ENCODE peak calls at places on chromosome 3, in six cellular contexts. C, E, W, D, R and N are unnamed samples.
A peak's percentile ranks its signal among the peaks of the same experiment; 100 is the strongest.

GRCh38 chr3:196422976-196423781 is 9.0 kb downstream of the UBXN7 start:
- DNase-seq in C (no peak), D (no peak), W (peak; percentile 10), E (no peak), R (no peak), N (no peak)

GRCh38 chr3:18369561-18370185 is 55.5 kb downstream of the SATB1 start:
- DNase-seq in C (no peak), E (no peak), R (no peak), D (no peak), W (no peak), N (no peak)

GRCh38 chr3:135991621-135992020 is 26.1 kb downstream of the PPP2R3A start:
- DNase-seq in E (no peak), D (no peak), C (no peak), W (no peak), R (peak; percentile 19), N (no peak)

GRCh38 chr3:10119376-10119775 is 3.9 kb downstream of the BRK1 start:
- DNase-seq in D (no peak), R (peak; percentile 29), C (no peak), E (no peak), W (no peak), N (no peak)

GRCh38 chr3:23830869-23831484 is 25.2 kb downstream of the UBE2E1 start:
- DNase-seq in W (no peak), R (no peak), E (no peak), C (no peak), D (no peak), N (no peak)

GRCh38 chr3:143793971-143794370 is 54.3 kb downstream of the SLC9A9 start:
- DNase-seq in R (no peak), D (no peak), E (no peak), C (no peak), W (no peak), N (no peak)

GRCh38 chr3:100850156-100850555 is 140.9 kb downstream of the TFG start:
- DNase-seq in W (no peak), E (no peak), C (no peak), D (no peak), R (no peak), N (no peak)

GRCh38 chr3:15636028-15636709 is 34.6 kb downstream of the BTD start:
- DNase-seq in R (peak; percentile 94), C (no peak), E (no peak), W (no peak), D (peak; percentile 31), N (no peak)

GRCh38 chr3:39443530-39443929 is 23.9 kb upstream of the MOBP start:
- DNase-seq in R (no peak), C (no peak), D (no peak), W (no peak), E (peak; percentile 67), N (no peak)

GRCh38 chr3:50173685-50174516 is 17.5 kb upstream of the GNAT1 start:
- DNase-seq in E (no peak), W (no peak), D (no peak), C (no peak), R (no peak), N (no peak)

GRCh38 chr3:105584351-105584790 is 217.7 kb downstream of the ALCAM start:
- DNase-seq in C (no peak), D (no peak), E (peak; percentile 41), R (no peak), W (no peak), N (no peak)

GRCh38 chr3:104102386-104102785 is 1264.3 kb upstream of the ALCAM start:
- DNase-seq in W (no peak), D (peak; percentile 19), C (no peak), E (peak; percentile 64), R (peak; percentile 88), N (no peak)

GRCh38 chr3:149199474-149199873 is 22.2 kb downstream of the CP start:
- DNase-seq in R (peak; percentile 73), D (no peak), E (no peak), C (no peak), W (no peak), N (no peak)

GRCh38 chr3:101685870-101686307 is 629 bp downstream of the RPL24 start:
- DNase-seq in E (no peak), D (no peak), C (no peak), R (peak; percentile 36), W (no peak), N (no peak)

GRCh38 chr3:8741581-8742355 is 8.2 kb downstream of the CAV3 start:
- DNase-seq in C (no peak), E (peak; percentile 87), W (no peak), D (no peak), R (peak; percentile 75), N (no peak)

GRCh38 chr3:128559486-128560225 is 66.7 kb upstream of the GATA2 start:
- DNase-seq in W (no peak), D (no peak), R (no peak), C (no peak), E (no peak), N (no peak)

GRCh38 chr3:128548426-128549282 is 55.7 kb upstream of the GATA2 start:
- DNase-seq in E (no peak), R (peak; percentile 32), D (no peak), W (no peak), C (no peak), N (no peak)

GRCh38 chr3:18444597-18445420 is 19.7 kb upstream of the SATB1 start:
- DNase-seq in W (peak; percentile 60), D (peak; percentile 85), E (peak; percentile 59), C (peak; percentile 70), R (peak; percentile 44), N (peak; percentile 82)

GRCh38 chr3:128780438-128780837 is 54.5 kb downstream of the RAB7A start:
- DNase-seq in D (no peak), E (no peak), C (no peak), R (no peak), W (no peak), N (no peak)

DNA sequence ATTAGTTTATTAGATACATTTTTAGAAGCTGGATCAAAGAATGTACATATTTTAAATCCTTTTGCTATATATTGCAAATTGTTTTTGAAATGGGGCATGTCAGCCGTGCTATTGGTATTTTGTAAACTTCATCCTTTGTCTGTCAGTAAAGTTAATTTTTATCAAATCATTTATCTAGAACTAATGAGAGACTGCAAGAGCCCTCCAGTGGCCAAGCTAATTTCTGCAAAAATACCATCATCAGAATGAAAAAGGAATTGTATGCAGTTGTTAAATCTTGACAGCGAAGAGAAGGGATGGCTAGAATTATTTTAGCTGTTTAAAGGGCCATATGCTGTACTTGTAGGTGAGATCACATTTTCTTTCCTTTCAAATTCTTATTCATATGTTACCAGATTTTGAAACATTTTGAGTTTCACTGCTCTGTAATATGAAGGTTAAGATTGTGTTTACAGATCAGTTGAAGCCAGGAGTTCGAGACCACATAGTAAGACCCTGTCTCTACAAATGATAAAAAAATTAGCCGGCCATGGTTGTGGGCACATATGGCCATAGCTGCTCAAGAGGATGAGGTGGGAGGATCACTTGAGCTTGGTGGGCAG is 8.1 kb upstream of the CLDN11 start:
- DNase-seq in D (no peak), W (no peak), C (no peak), E (no peak), R (peak; percentile 71), N (no peak)
- TF ChIP-seq CTCF in D (peak; percentile 26), W (peak; percentile 52), C (peak; percentile 44), E (peak; percentile 62), R (peak; percentile 72), N (no peak)

GRCh38 chr3:132034486-132035464 is at the start of gene CPNE4:
- DNase-seq in D (peak; percentile 100), W (peak; percentile 82), E (peak; percentile 94), C (peak; percentile 91), R (peak; percentile 75), N (no peak)
- TF ChIP-seq CTCF in D (peak; percentile 96), W (peak; percentile 84), E (peak; percentile 96), C (peak; percentile 97), R (peak; percentile 91), N (no peak)

GRCh38 chr3:61439116-61439459 is 122.3 kb upstream of the PTPRG start:
- DNase-seq in R (no peak), C (no peak), D (no peak), E (no peak), W (no peak), N (no peak)
- TF ChIP-seq CTCF in R (no peak), C (no peak), D (no peak), E (no peak), W (no peak), N (no peak)

DNA sequence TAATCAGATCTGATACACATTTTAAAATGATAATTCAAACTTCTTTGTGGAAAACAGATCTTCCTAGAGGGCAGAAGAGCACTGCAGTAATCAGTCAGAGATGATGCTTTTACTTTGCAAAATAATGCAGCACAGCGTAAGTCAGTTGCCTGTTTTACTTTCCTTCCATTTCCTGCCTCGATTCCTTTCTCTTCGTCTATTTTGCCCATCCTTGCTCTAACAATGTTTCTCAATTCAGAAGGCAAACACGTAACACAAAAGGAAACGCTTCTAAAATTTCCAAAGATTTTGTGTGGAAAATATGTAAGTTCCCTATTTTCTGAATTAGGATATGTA is 119.9 kb downstream of the P3H2 start:
- DNase-seq in C (no peak), E (no peak), D (no peak), R (no peak), W (no peak), N (no peak)
- TF ChIP-seq CTCF in C (no peak), E (no peak), D (no peak), R (no peak), W (no peak), N (no peak)

GRCh38 chr3:82643948-82644347 is 882.5 kb upstream of the GBE1 start:
- DNase-seq in W (no peak), D (peak; percentile 13), R (peak; percentile 27), C (no peak), E (peak; percentile 52), N (no peak)
- TF ChIP-seq CTCF in W (no peak), D (no peak), R (peak; percentile 35), C (peak; percentile 53), E (peak; percentile 59), N (no peak)

GRCh38 chr3:38002940-38003339 is 12.4 kb downstream of the VILL start:
- DNase-seq in D (no peak), E (no peak), C (no peak), R (no peak), W (no peak), N (no peak)
- TF ChIP-seq CTCF in D (no peak), E (no peak), C (no peak), R (no peak), W (no peak), N (no peak)

DNA sequence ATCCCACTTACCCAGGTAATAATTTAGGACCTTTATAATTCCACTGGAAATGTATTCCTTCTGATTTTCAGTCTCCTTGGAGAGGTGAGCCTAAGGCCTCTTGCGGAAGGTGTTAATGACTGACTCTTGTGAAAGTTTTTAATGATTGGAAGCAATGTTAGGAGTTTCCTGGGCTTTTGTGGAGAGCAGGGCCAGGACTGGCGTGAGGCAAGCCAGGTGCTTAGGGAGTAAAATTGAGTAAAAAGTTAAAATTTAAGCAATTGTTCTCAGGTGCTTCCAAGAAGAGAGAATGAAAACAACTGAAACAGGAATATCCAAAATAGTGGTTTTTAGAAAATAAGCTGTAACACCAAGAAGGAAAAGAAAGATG is 130.6 kb upstream of the TGFBR2 start:
- DNase-seq in D (no peak), E (no peak), C (no peak), R (no peak), W (no peak), N (no peak)
- TF ChIP-seq CTCF in D (no peak), E (no peak), C (no peak), R (no peak), W (no peak), N (no peak)